ENCODE peak calls at places on chromosomes 7 and 10, in eight cellular contexts. W, G, V, I, A, Z, U and B are unnamed samples.
A peak's percentile ranks its signal among the peaks of the same experiment; 100 is the strongest.

GRCh38 chr10:59134302-59134701 is 42.1 kb upstream of the PHYHIPL start:
- DNase-seq in A (no peak), G (no peak), U (no peak), V (no peak), W (no peak), Z (no peak), I (no peak), B (no peak)

GRCh38 chr10:98419456-98420261 is 4.7 kb upstream of the PYROXD2 start:
- DNase-seq in G (no peak), V (no peak), U (no peak), Z (no peak), W (no peak), I (no peak), A (no peak), B (no peak)

GRCh38 chr10:86107131-86107530 is 259.5 kb downstream of the GRID1 start:
- DNase-seq in V (no peak), U (no peak), A (no peak), G (no peak), I (no peak), W (no peak), Z (no peak), B (no peak)

GRCh38 chr7:48183370-48183743 is 12.1 kb downstream of the ABCA13 start:
- DNase-seq in G (no peak), W (no peak), A (no peak), Z (no peak), I (peak; percentile 9), U (no peak), V (peak; percentile 26), B (no peak)

GRCh38 chr7:3696113-3696512 is 395.1 kb downstream of the SDK1 start:
- DNase-seq in Z (no peak), W (no peak), U (no peak), A (no peak), G (no peak), I (no peak), V (no peak), B (no peak)

GRCh38 chr7:93914581-93915066 is 6.9 kb upstream of the GNG11 start:
- DNase-seq in V (peak; percentile 82), I (peak; percentile 51), W (no peak), A (peak; percentile 75), G (no peak), Z (no peak), U (no peak), B (no peak)

GRCh38 chr10:83555264-83555663 is 584.0 kb upstream of the GHITM start:
- DNase-seq in A (no peak), V (no peak), Z (no peak), U (no peak), I (no peak), W (no peak), G (no peak), B (no peak)

GRCh38 chr10:30581779-30582380 is 47.7 kb downstream of the LYZL2 start:
- DNase-seq in I (peak; percentile 47), Z (peak; percentile 41), V (peak; percentile 61), U (peak; percentile 70), G (peak; percentile 25), W (no peak), A (peak; percentile 62), B (no peak)

GRCh38 chr7:89681448-89681847 is 472.8 kb upstream of the STEAP1 start:
- DNase-seq in I (no peak), V (no peak), U (no peak), A (no peak), G (no peak), W (no peak), Z (no peak), B (no peak)

GRCh38 chr7:35036361-35037171 is 719 bp downstream of the DPY19L1 start:
- DNase-seq in W (peak; percentile 33), I (peak; percentile 78), A (peak; percentile 79), G (peak; percentile 72), Z (peak; percentile 60), V (peak; percentile 59), U (peak; percentile 73), B (peak; percentile 31)

GRCh38 chr7:134693256-134693655 is 46.6 kb downstream of the BPGM start:
- DNase-seq in A (no peak), Z (no peak), W (no peak), I (peak; percentile 78), U (peak; percentile 85), V (peak; percentile 97), G (no peak), B (no peak)

GRCh38 chr7:21193895-21194294 is 234.0 kb upstream of the SP4 start:
- DNase-seq in G (no peak), Z (no peak), I (no peak), V (no peak), W (no peak), U (no peak), A (no peak), B (no peak)

GRCh38 chr10:9299966-9300365 is 1245.5 kb downstream of the GATA3 start:
- DNase-seq in A (no peak), Z (no peak), I (no peak), W (no peak), G (no peak), U (no peak), V (no peak), B (no peak)

GRCh38 chr7:23247602-23248335 is 1.2 kb downstream of the GPNMB start:
- DNase-seq in G (no peak), U (peak; percentile 75), Z (no peak), V (peak; percentile 23), A (no peak), W (no peak), I (peak; percentile 22), B (no peak)

GRCh38 chr7:26153823-26154783 is 2.1 kb downstream of the NFE2L3 start:
- DNase-seq in W (no peak), V (no peak), A (peak; percentile 83), U (no peak), I (peak; percentile 59), G (no peak), Z (no peak), B (no peak)

GRCh38 chr10:106935978-106936451 is 228.5 kb downstream of the SORCS1 start:
- DNase-seq in A (no peak), W (no peak), U (no peak), G (no peak), I (no peak), Z (no peak), V (no peak), B (no peak)

GRCh38 chr7:71784180-71784579 is 628.0 kb downstream of the CALN1 start:
- DNase-seq in I (no peak), V (no peak), W (no peak), Z (no peak), U (no peak), G (no peak), A (no peak), B (no peak)

GRCh38 chr7:44140341-44140740 is 791 bp downstream of the MYL7 start:
- DNase-seq in U (no peak), A (no peak), Z (no peak), W (no peak), V (no peak), I (no peak), G (no peak), B (no peak)

GRCh38 chr7:90764848-90765570 is 168.9 kb downstream of the CDK14 start:
- DNase-seq in I (no peak), G (no peak), Z (peak; percentile 15), V (peak; percentile 59), W (no peak), A (no peak), U (no peak), B (no peak)

GRCh38 chr10:113957013-113957412 is 86.7 kb upstream of the ADRB1 start:
- DNase-seq in Z (no peak), V (peak; percentile 66), G (no peak), I (peak; percentile 69), A (peak; percentile 35), W (no peak), U (peak; percentile 30), B (no peak)

GRCh38 chr10:88841316-88842111 is 10.1 kb downstream of the ANKRD22 start:
- DNase-seq in W (no peak), G (no peak), U (no peak), A (no peak), Z (no peak), I (no peak), V (no peak), B (no peak)

GRCh38 chr10:5297466-5297865 is 67.3 kb upstream of the UCN3 start:
- DNase-seq in Z (no peak), W (no peak), G (no peak), I (no peak), A (peak; percentile 82), U (peak; percentile 33), V (peak; percentile 41), B (no peak)

GRCh38 chr10:122863216-122863615 is 16.2 kb downstream of the FAM24B start:
- DNase-seq in I (no peak), W (no peak), V (no peak), Z (no peak), A (no peak), U (no peak), G (no peak), B (no peak)

GRCh38 chr10:115624448-115624847 is 531.3 kb downstream of the ATRNL1 start:
- DNase-seq in W (no peak), V (no peak), A (no peak), G (no peak), I (peak; percentile 22), Z (no peak), U (no peak), B (no peak)

GRCh38 chr7:30276203-30276900 is 8.0 kb upstream of the ZNRF2 start:
- DNase-seq in W (no peak), Z (peak; percentile 39), I (peak; percentile 60), U (peak; percentile 63), G (peak; percentile 40), V (peak; percentile 69), A (peak; percentile 62), B (no peak)

GRCh38 chr7:44384586-44385383 is 59.4 kb upstream of the CAMK2B start:
- DNase-seq in V (no peak), U (no peak), I (no peak), A (no peak), Z (no peak), G (no peak), W (no peak), B (no peak)

GRCh38 chr10:1938317-1938716 is 201.0 kb upstream of the ADARB2 start:
- DNase-seq in W (no peak), A (no peak), G (no peak), Z (no peak), V (no peak), U (no peak), I (no peak), B (no peak)

GRCh38 chr7:6252748-6253147 is 19.7 kb downstream of the CYTH3 start:
- DNase-seq in U (peak; percentile 64), W (no peak), Z (no peak), A (no peak), I (no peak), V (peak; percentile 58), G (no peak), B (no peak)

GRCh38 chr10:88810196-88810961 is 7.8 kb downstream of the LIPM start:
- DNase-seq in W (no peak), A (peak; percentile 58), V (peak; percentile 78), U (peak; percentile 64), G (no peak), I (peak; percentile 61), Z (peak; percentile 24), B (no peak)

GRCh38 chr10:106044511-106044910 is 1120.0 kb downstream of the SORCS1 start:
- DNase-seq in G (no peak), I (no peak), U (no peak), A (no peak), W (no peak), V (no peak), Z (no peak), B (no peak)

GRCh38 chr10:126198681-126199080 is 189.6 kb downstream of the ADAM12 start:
- DNase-seq in A (no peak), W (no peak), Z (no peak), U (peak; percentile 20), V (no peak), I (no peak), G (no peak), B (no peak)

GRCh38 chr7:46908770-46909169 is 673.1 kb downstream of the TNS3 start:
- DNase-seq in W (no peak), G (no peak), Z (no peak), V (peak; percentile 87), A (peak; percentile 44), I (peak; percentile 74), U (peak; percentile 80), B (no peak)

GRCh38 chr10:373015-373414 is 237.8 kb downstream of the ZMYND11 start:
- DNase-seq in I (peak; percentile 41), A (no peak), V (peak; percentile 42), G (no peak), U (peak; percentile 41), W (no peak), Z (no peak), B (no peak)

GRCh38 chr7:69640925-69641594 is 42.8 kb downstream of the AUTS2 start:
- DNase-seq in V (no peak), W (no peak), U (no peak), Z (no peak), G (no peak), I (no peak), A (no peak), B (no peak)